ENCODE peak calls at places on chromosome 4, in four cellular contexts. One of them, this sample, is unnamed.

GRCh38 chr4:23932186-23932585 is 42.3 kb upstream of the PPARGC1A start:
- DNase-seq in GM12891: no peak
- DNase-seq in H1: no peak
- DNase-seq in GM12878: no peak
- DNase-seq in this sample: no peak

GRCh38 chr4:184676093-184676492 is 26.6 kb downstream of the PRIMPOL start:
- DNase-seq in H1: no peak
- DNase-seq in GM12891: no peak
- DNase-seq in GM12878: no peak
- DNase-seq in this sample: no peak

GRCh38 chr4:169870507-169870906 is 112.8 kb upstream of the HPF1 start:
- DNase-seq in GM12891: no peak
- DNase-seq in GM12878: no peak
- DNase-seq in H1: no peak
- DNase-seq in this sample: no peak

GRCh38 chr4:70518269-70518668 is at the start of gene AMTN:
- DNase-seq in GM12891: no peak
- DNase-seq in GM12878: no peak
- DNase-seq in H1: no peak
- DNase-seq in this sample: no peak

GRCh38 chr4:20615492-20616136 is 84.6 kb upstream of the PACRGL start:
- DNase-seq in GM12891: no peak
- DNase-seq in GM12878: no peak
- DNase-seq in H1: no peak
- DNase-seq in this sample: no peak

GRCh38 chr4:25654031-25654970 is 1.4 kb upstream of the SLC34A2 start:
- DNase-seq in GM12878: no peak
- DNase-seq in H1: no peak
- DNase-seq in GM12891: no peak
- DNase-seq in this sample: no peak

GRCh38 chr4:142572076-142572475 is 274.0 kb downstream of the INPP4B start:
- DNase-seq in GM12878: no peak
- DNase-seq in GM12891: no peak
- DNase-seq in H1: no peak
- DNase-seq in this sample: no peak

GRCh38 chr4:23022032-23022431 is 329.3 kb downstream of the GBA3 start:
- DNase-seq in GM12891: no peak
- DNase-seq in H1: no peak
- DNase-seq in GM12878: no peak
- DNase-seq in this sample: no peak

GRCh38 chr4:69831646-69832325 is 28.2 kb downstream of the SULT1E1 start:
- DNase-seq in GM12891: peak; percentile 1
- DNase-seq in H1: no peak
- DNase-seq in GM12878: peak; percentile 59
- DNase-seq in this sample: peak; percentile 1

GRCh38 chr4:153465583-153465921 is 608 bp upstream of the TMEM131L start:
- DNase-seq in GM12891: peak; percentile 26
- DNase-seq in GM12878: no peak
- DNase-seq in H1: no peak
- DNase-seq in this sample: no peak

GRCh38 chr4:16685536-16685935 is 212.9 kb downstream of the LDB2 start:
- DNase-seq in H1: no peak
- DNase-seq in GM12878: no peak
- DNase-seq in GM12891: no peak
- DNase-seq in this sample: no peak

GRCh38 chr4:78971326-78971725 is 32.1 kb upstream of the PAQR3 start:
- DNase-seq in GM12878: no peak
- DNase-seq in GM12891: no peak
- DNase-seq in H1: no peak
- DNase-seq in this sample: no peak

GRCh38 chr4:8383451-8384160 is 56.9 kb downstream of the ACOX3 start:
- DNase-seq in H1: no peak
- DNase-seq in GM12891: no peak
- DNase-seq in GM12878: no peak
- DNase-seq in this sample: no peak

GRCh38 chr4:8501781-8502180 is 61.2 kb downstream of the TRMT44 start:
- DNase-seq in GM12878: no peak
- DNase-seq in GM12891: no peak
- DNase-seq in H1: no peak
- DNase-seq in this sample: no peak

GRCh38 chr4:122604146-122604545 is 16.7 kb downstream of the IL21 start:
- DNase-seq in H1: no peak
- DNase-seq in GM12878: no peak
- DNase-seq in GM12891: no peak
- DNase-seq in this sample: no peak

GRCh38 chr4:151649461-151649860 is 111.3 kb downstream of the GATB start:
- DNase-seq in H1: no peak
- DNase-seq in GM12891: no peak
- DNase-seq in GM12878: no peak
- DNase-seq in this sample: no peak

GRCh38 chr4:56658410-56659003 is 22.6 kb downstream of the HOPX start:
- DNase-seq in GM12891: no peak
- DNase-seq in GM12878: no peak
- DNase-seq in H1: no peak
- DNase-seq in this sample: no peak

GRCh38 chr4:183407128-183407585 is 37.3 kb upstream of the CDKN2AIP start:
- DNase-seq in H1: peak; percentile 59
- DNase-seq in GM12891: peak; percentile 80
- DNase-seq in GM12878: peak; percentile 19
- DNase-seq in this sample: peak; percentile 71
- TF ChIP-seq POLR2AphosphoS5 in H1: peak; percentile 42
- TF ChIP-seq POLR2AphosphoS5 in GM12891: no peak
- TF ChIP-seq POLR2AphosphoS5 in GM12878: no peak
- TF ChIP-seq POLR2AphosphoS5 in this sample: no peak

DNA sequence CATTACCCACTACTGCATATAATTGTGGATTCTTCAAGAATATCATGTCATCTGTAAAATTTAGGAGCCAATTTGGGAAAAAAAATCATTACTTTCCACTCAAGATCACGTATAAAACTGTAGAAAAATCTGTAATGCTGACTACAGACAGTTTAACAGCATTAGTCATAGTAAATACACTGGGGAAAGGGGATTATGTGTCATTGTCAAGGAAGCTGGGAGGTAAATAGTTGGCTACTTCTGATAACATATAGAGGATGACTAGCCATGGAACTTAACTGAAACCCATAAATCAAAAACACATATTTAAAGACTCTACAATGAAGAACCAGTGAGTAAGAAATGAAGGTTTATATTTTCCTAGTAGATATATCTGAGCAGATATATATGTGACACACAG is 1666.4 kb upstream of the IGFBP7 start:
- DNase-seq in GM12891: no peak
- DNase-seq in GM12878: no peak
- DNase-seq in H1: no peak
- DNase-seq in this sample: no peak
- TF ChIP-seq TAF1 in GM12891: no peak
- TF ChIP-seq TAF1 in GM12878: no peak
- TF ChIP-seq TAF1 in H1: no peak
- TF ChIP-seq TAF1 in this sample: no peak

GRCh38 chr4:158722917-158723793 is at the start of gene PPID:
- DNase-seq in H1: peak; percentile 54
- DNase-seq in GM12891: peak; percentile 71
- DNase-seq in GM12878: peak; percentile 49
- DNase-seq in this sample: peak; percentile 65
- TF ChIP-seq POLR2A in H1: peak; percentile 89
- TF ChIP-seq POLR2A in GM12891: peak; percentile 92
- TF ChIP-seq POLR2A in GM12878: peak; percentile 87
- TF ChIP-seq POLR2A in this sample: peak; percentile 87

GRCh38 chr4:157075811-157076577 is at the start of gene GLRB:
- DNase-seq in GM12891: no peak
- DNase-seq in H1: no peak
- DNase-seq in GM12878: no peak
- DNase-seq in this sample: no peak
- TF ChIP-seq POLR2AphosphoS5 in GM12891: no peak
- TF ChIP-seq POLR2AphosphoS5 in H1: no peak
- TF ChIP-seq POLR2AphosphoS5 in GM12878: no peak
- TF ChIP-seq POLR2AphosphoS5 in this sample: no peak

GRCh38 chr4:89308161-89308500 is 531 bp upstream of the GPRIN3 start:
- DNase-seq in GM12891: no peak
- DNase-seq in H1: no peak
- DNase-seq in GM12878: no peak
- DNase-seq in this sample: no peak

GRCh38 chr4:89307185-89307445 is 485 bp downstream of the GPRIN3 start:
- DNase-seq in GM12891: no peak
- DNase-seq in H1: no peak
- DNase-seq in GM12878: no peak
- DNase-seq in this sample: no peak

GRCh38 chr4:89305712-89306437 is 1.7 kb downstream of the GPRIN3 start:
- DNase-seq in GM12878: no peak
- DNase-seq in GM12891: no peak
- DNase-seq in H1: no peak
- DNase-seq in this sample: no peak

GRCh38 chr4:89306486-89307184 is 965 bp downstream of the GPRIN3 start:
- DNase-seq in GM12878: no peak
- DNase-seq in H1: no peak
- DNase-seq in GM12891: no peak
- DNase-seq in this sample: no peak

DNA sequence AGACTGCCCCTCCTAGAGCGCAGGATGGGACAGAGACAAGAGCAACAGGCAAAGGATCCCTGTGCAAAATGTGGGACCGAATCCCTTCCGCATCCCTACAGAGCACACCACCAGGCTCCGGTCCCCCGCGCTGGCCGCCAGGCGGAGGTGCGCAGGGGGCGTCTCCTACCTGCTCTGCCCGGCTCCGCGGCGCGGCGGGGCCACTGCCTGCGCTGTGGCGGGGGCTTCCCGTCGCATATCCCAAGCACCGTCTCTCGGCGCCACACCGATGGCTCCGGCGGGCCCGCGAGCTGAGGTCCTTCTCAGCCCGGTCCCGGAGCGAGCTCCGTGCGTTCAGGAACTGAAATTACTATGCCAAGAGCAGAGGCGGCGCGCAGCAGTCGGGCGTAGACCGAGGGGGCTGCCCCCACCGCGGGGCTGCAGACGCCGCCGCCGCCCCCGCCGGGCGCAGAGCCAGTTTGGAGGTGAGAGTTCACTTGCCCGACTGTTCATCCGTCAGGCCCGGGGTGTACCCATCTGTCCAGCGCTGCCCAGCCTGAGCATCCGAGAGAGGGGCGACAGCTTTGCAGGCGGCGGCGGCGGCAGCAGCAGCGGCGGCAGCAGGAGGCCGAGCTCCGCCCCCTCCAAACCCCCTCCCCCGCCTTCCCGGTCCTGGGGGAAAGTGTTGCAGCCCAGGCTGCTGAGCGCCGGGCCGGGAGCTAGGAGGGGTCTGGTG is at the start of gene GPRIN3:
- DNase-seq in GM12891: no peak
- DNase-seq in H1: no peak
- DNase-seq in GM12878: no peak
- DNase-seq in this sample: peak; percentile 5
- TF ChIP-seq TAF1 in GM12891: no peak
- TF ChIP-seq TAF1 in H1: peak; percentile 38
- TF ChIP-seq TAF1 in GM12878: no peak
- TF ChIP-seq TAF1 in this sample: no peak

GRCh38 chr4:90127223-90127705 is at the start of gene CCSER1:
- DNase-seq in H1: no peak
- DNase-seq in GM12891: peak; percentile 31
- DNase-seq in GM12878: no peak
- DNase-seq in this sample: no peak

GRCh38 chr4:90121961-90122748 is 5.0 kb upstream of the CCSER1 start:
- DNase-seq in GM12891: no peak
- DNase-seq in GM12878: no peak
- DNase-seq in H1: no peak
- DNase-seq in this sample: no peak

GRCh38 chr4:90120815-90121214 is 6.4 kb upstream of the CCSER1 start:
- DNase-seq in GM12878: no peak
- DNase-seq in H1: no peak
- DNase-seq in GM12891: no peak
- DNase-seq in this sample: no peak

GRCh38 chr4:90127706-90128345 is 632 bp downstream of the CCSER1 start:
- DNase-seq in GM12878: no peak
- DNase-seq in H1: no peak
- DNase-seq in GM12891: no peak
- DNase-seq in this sample: no peak

GRCh38 chr4:90126805-90127204 is 389 bp upstream of the CCSER1 start:
- DNase-seq in GM12878: no peak
- DNase-seq in H1: no peak
- DNase-seq in GM12891: no peak
- DNase-seq in this sample: no peak
- TF ChIP-seq POLR2A in GM12878: no peak
- TF ChIP-seq POLR2A in H1: no peak
- TF ChIP-seq POLR2A in GM12891: no peak
- TF ChIP-seq POLR2A in this sample: no peak

GRCh38 chr4:128528793-128529553 is 241.4 kb upstream of the PGRMC2 start:
- DNase-seq in GM12878: no peak
- DNase-seq in H1: peak; percentile 58
- DNase-seq in GM12891: no peak
- DNase-seq in this sample: no peak
- TF ChIP-seq POLR2AphosphoS5 in GM12878: no peak
- TF ChIP-seq POLR2AphosphoS5 in H1: no peak
- TF ChIP-seq POLR2AphosphoS5 in GM12891: no peak
- TF ChIP-seq POLR2AphosphoS5 in this sample: no peak

GRCh38 chr4:188196134-188196735 is 57.0 kb downstream of the TRIML1 start:
- DNase-seq in GM12878: no peak
- DNase-seq in H1: no peak
- DNase-seq in GM12891: no peak
- DNase-seq in this sample: no peak

GRCh38 chr4:188190461-188190860 is 51.2 kb downstream of the TRIML1 start:
- DNase-seq in GM12891: no peak
- DNase-seq in H1: no peak
- DNase-seq in GM12878: no peak
- DNase-seq in this sample: no peak
- TF ChIP-seq TAF1 in GM12891: no peak
- TF ChIP-seq TAF1 in H1: no peak
- TF ChIP-seq TAF1 in GM12878: no peak
- TF ChIP-seq TAF1 in this sample: no peak

DNA sequence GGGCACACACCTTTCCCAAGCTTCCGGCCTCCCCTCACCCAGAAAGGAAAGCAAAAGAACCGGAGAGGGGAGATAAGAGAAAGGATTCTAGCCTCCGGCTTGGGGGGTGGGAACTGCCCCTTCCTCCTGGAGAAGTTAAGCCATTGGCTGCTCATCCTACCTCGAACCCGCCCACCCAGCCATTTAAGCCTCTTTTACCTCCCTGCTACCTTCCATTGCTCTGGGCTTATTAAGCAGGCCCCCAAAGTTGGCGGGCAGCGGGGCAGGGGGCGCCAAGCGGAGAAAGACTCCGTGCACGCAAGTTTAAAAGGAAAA is 2.3 kb downstream of the MAML3 start:
- DNase-seq in H1: peak; percentile 64
- DNase-seq in GM12878: no peak
- DNase-seq in GM12891: peak; percentile 18
- DNase-seq in this sample: no peak
- TF ChIP-seq POLR2A in H1: peak; percentile 70
- TF ChIP-seq POLR2A in GM12878: no peak
- TF ChIP-seq POLR2A in GM12891: no peak
- TF ChIP-seq POLR2A in this sample: no peak